ENCODE peak calls at places on chromosomes 7 and 10, in ten cellular contexts. T is GM10248; V is myocyte; C is lower leg skin; X is activated CD4-positive, alpha-beta T cell treated with anti-CD3 and anti-CD28 coated beads, Interleukin-2, amount 10 ng/mL, durations not matched to agents 7 days and 5 days; Q is HTR-8/SVneo; K is heart left ventricle; O is stimulated activated CD4-positive, alpha-beta T cell treated with anti-CD3 and anti-CD28 coated beads, TNF-alpha, amount 100 ng/mL, for 4 hours; Y is NCI-H510A treated with DMSO at 0.1 percent for 48 hours; J is LoVo. W is an unnamed sample.

GRCh38 chr10:49526624-49527023 is 12.3 kb downstream of the ERCC6 start:
- DNase-seq in T (no peak), V (no peak), C (no peak), X (no peak), Q (no peak), K (no peak), O (no peak), Y (no peak), J (no peak), W (no peak)

GRCh38 chr7:41239596-41239995 is 463.3 kb downstream of the INHBA start:
- DNase-seq in T (no peak), V (no peak), C (no peak), X (no peak), Q (no peak), K (no peak), O (no peak), Y (no peak), J (no peak), W (no peak)

GRCh38 chr7:76358053-76358477 is 726 bp downstream of the YWHAG start:
- DNase-seq in T (no peak), V (peak), C (peak), X (peak), Q (no peak), K (peak), O (peak), Y (no peak), J (no peak), W (peak)

GRCh38 chr10:4837551-4837950 is 11.5 kb downstream of the AKR1E2 start:
- DNase-seq in T (no peak), V (no peak), C (no peak), X (no peak), Q (no peak), K (no peak), O (no peak), Y (no peak), J (no peak), W (peak)

GRCh38 chr10:9140373-9140772 is 1085.9 kb downstream of the GATA3 start:
- DNase-seq in T (no peak), V (peak), C (no peak), X (no peak), Q (no peak), K (no peak), O (no peak), Y (no peak), J (no peak), W (no peak)

GRCh38 chr7:134774076-134774475 is 5.4 kb upstream of the CALD1 start:
- DNase-seq in T (no peak), V (no peak), C (no peak), X (no peak), Q (no peak), K (no peak), O (no peak), Y (no peak), J (no peak), W (no peak)

GRCh38 chr7:77799078-77799964 is 748 bp downstream of the PHTF2 start:
- DNase-seq in T (peak), V (peak), C (peak), X (peak), Q (no peak), K (peak), O (no peak), Y (no peak), J (peak), W (peak)

GRCh38 chr10:15374561-15374960 is 3.5 kb upstream of the FAM171A1 start:
- DNase-seq in T (no peak), V (no peak), C (no peak), X (no peak), Q (no peak), K (no peak), O (no peak), Y (no peak), J (no peak), W (no peak)

GRCh38 chr7:2030475-2031456 is 202.0 kb downstream of the MAD1L1 start:
- DNase-seq in T (no peak), V (no peak), C (peak), X (peak), Q (no peak), K (peak), O (no peak), Y (no peak), J (no peak), W (no peak)

GRCh38 chr7:32033006-32033405 is 37.2 kb downstream of the PDE1C start:
- DNase-seq in T (no peak), V (no peak), C (no peak), X (no peak), Q (no peak), K (no peak), O (no peak), Y (no peak), J (no peak), W (no peak)

GRCh38 chr10:132993271-132994260 is 51.2 kb upstream of the CFAP46 start:
- DNase-seq in T (no peak), V (no peak), C (no peak), X (no peak), Q (no peak), K (peak), O (no peak), Y (no peak), J (no peak), W (no peak)

GRCh38 chr7:127759945-127760421 is 108.0 kb downstream of the SND1 start:
- DNase-seq in T (no peak), V (no peak), C (no peak), X (no peak), Q (no peak), K (no peak), O (no peak), Y (no peak), J (no peak), W (no peak)

GRCh38 chr7:98116656-98117461 is 10.2 kb downstream of the LMTK2 start:
- DNase-seq in T (peak), V (no peak), C (no peak), X (no peak), Q (no peak), K (no peak), O (no peak), Y (peak), J (no peak), W (peak)

GRCh38 chr10:42943025-42943818 is 133.6 kb upstream of the RET start:
- DNase-seq in T (no peak), V (no peak), C (peak), X (no peak), Q (no peak), K (peak), O (no peak), Y (no peak), J (no peak), W (no peak)

GRCh38 chr10:68787813-68788212 is 39.5 kb upstream of the STOX1 start:
- DNase-seq in T (no peak), V (no peak), C (no peak), X (no peak), Q (no peak), K (no peak), O (no peak), Y (no peak), J (no peak), W (no peak)

GRCh38 chr7:92835851-92836488 is 403 bp downstream of the CDK6 start:
- DNase-seq in T (peak), V (peak), C (peak), X (peak), Q (peak), K (no peak), O (peak), Y (no peak), J (peak), W (peak)

GRCh38 chr7:92569137-92569536 is 21.1 kb downstream of the FAM133B start:
- DNase-seq in T (no peak), V (no peak), C (no peak), X (no peak), Q (no peak), K (no peak), O (no peak), Y (no peak), J (no peak), W (no peak)

GRCh38 chr7:142391191-142391992 is 133.5 kb upstream of the PRSS58 start:
- DNase-seq in T (peak), V (peak), C (no peak), X (peak), Q (no peak), K (no peak), O (peak), Y (no peak), J (no peak), W (no peak)

GRCh38 chr10:91493313-91493712 is 83.2 kb downstream of the HECTD2 start:
- DNase-seq in T (peak), V (peak), C (no peak), X (no peak), Q (peak), K (no peak), O (no peak), Y (no peak), J (peak), W (no peak)

GRCh38 chr10:78260141-78260540 is 226.5 kb downstream of the RPS24 start:
- DNase-seq in T (no peak), V (no peak), C (no peak), X (no peak), Q (no peak), K (no peak), O (no peak), Y (no peak), J (no peak), W (no peak)

GRCh38 chr10:52491246-52492000 is 177.3 kb downstream of the DKK1 start:
- DNase-seq in T (no peak), V (peak), C (no peak), X (no peak), Q (no peak), K (no peak), O (no peak), Y (no peak), J (no peak), W (no peak)

GRCh38 chr10:79202188-79203013 is 133.6 kb downstream of the ZMIZ1 start:
- DNase-seq in T (peak), V (no peak), C (no peak), X (peak), Q (peak), K (no peak), O (no peak), Y (no peak), J (no peak), W (no peak)

GRCh38 chr10:97542169-97543024 is 30.2 kb upstream of the ANKRD2 start:
- DNase-seq in T (no peak), V (peak), C (peak), X (no peak), Q (peak), K (peak), O (peak), Y (no peak), J (peak), W (peak)

GRCh38 chr10:93437946-93438795 is 44.0 kb downstream of the MYOF start:
- DNase-seq in T (no peak), V (peak), C (no peak), X (no peak), Q (no peak), K (no peak), O (no peak), Y (no peak), J (no peak), W (no peak)

GRCh38 chr10:100194711-100195110 is 8.9 kb upstream of the ERLIN1 start:
- DNase-seq in T (no peak), V (no peak), C (no peak), X (no peak), Q (no peak), K (no peak), O (no peak), Y (no peak), J (no peak), W (no peak)